ENCODE peak calls at places on chromosomes 16 and 17, in seven cellular contexts. E, K, M, Z, A, F and C are unnamed samples.

GRCh38 chr16:74169687-74170522 is 126.7 kb upstream of the PSMD7 start:
- DNase-seq in A (no peak), M (no peak), F (no peak), K (no peak), Z (no peak), E (peak), C (no peak)

GRCh38 chr17:81906476-81907218 is 4.6 kb downstream of the PCYT2 start:
- DNase-seq in F (no peak), Z (no peak), M (no peak), K (no peak), E (no peak), A (no peak), C (no peak)

GRCh38 chr17:4733073-4733531 is 1.9 kb downstream of the MED11 start:
- DNase-seq in M (no peak), E (no peak), F (no peak), K (no peak), A (no peak), Z (peak), C (peak)

GRCh38 chr16:3122926-3123570 is 10.7 kb downstream of the ZNF205 start:
- DNase-seq in A (no peak), K (no peak), F (no peak), M (no peak), E (no peak), Z (no peak), C (no peak)

GRCh38 chr17:73910216-73910615 is 266.0 kb upstream of the SDK2 start:
- DNase-seq in F (no peak), M (no peak), K (no peak), E (no peak), A (no peak), Z (no peak), C (no peak)

GRCh38 chr17:72404872-72405271 is 284.1 kb downstream of the SOX9 start:
- DNase-seq in Z (no peak), F (no peak), A (peak), K (no peak), E (peak), M (no peak), C (no peak)

GRCh38 chr17:8079291-8080207 is 8.0 kb downstream of the ALOX12B start:
- DNase-seq in K (no peak), Z (peak), E (peak), F (peak), A (peak), M (peak), C (peak)

GRCh38 chr16:49557070-49557446 is 183.5 kb downstream of the C16orf78 start:
- DNase-seq in A (no peak), Z (no peak), F (no peak), E (no peak), M (no peak), K (no peak), C (no peak)

GRCh38 chr17:27481327-27481726 is 25.1 kb downstream of the KSR1 start:
- DNase-seq in K (no peak), E (no peak), A (no peak), Z (peak), F (no peak), M (no peak), C (peak)

GRCh38 chr17:8060274-8060673 is 21.4 kb downstream of the ALOX15B start:
- DNase-seq in K (no peak), E (peak), Z (peak), A (peak), M (peak), F (peak), C (peak)

GRCh38 chr17:32331243-32332040 is 10.5 kb downstream of the C17orf75 start:
- DNase-seq in E (no peak), A (no peak), F (no peak), M (no peak), K (no peak), Z (no peak), C (no peak)

GRCh38 chr16:19396555-19397011 is 21.1 kb upstream of the TMC5 start:
- DNase-seq in M (no peak), F (peak), A (no peak), Z (no peak), E (no peak), K (no peak), C (no peak)

GRCh38 chr16:3112058-3112880 is at the start of gene ZNF205:
- DNase-seq in M (peak), F (peak), A (peak), Z (no peak), E (peak), K (no peak), C (no peak)

GRCh38 chr16:1879477-1879876 is 7.5 kb upstream of the MEIOB start:
- DNase-seq in M (no peak), A (no peak), E (no peak), Z (no peak), K (no peak), F (no peak), C (no peak)

GRCh38 chr16:49828545-49829267 is 27.2 kb downstream of the ZNF423 start:
- DNase-seq in F (no peak), A (no peak), K (no peak), E (no peak), M (no peak), Z (no peak), C (no peak)

GRCh38 chr16:88769617-88770458 is 15.2 kb downstream of the PIEZO1 start:
- DNase-seq in Z (peak), E (peak), F (peak), K (no peak), A (no peak), M (peak), C (peak)

GRCh38 chr17:38748329-38749221 is at the start of gene PCGF2:
- DNase-seq in A (peak), M (peak), Z (no peak), E (peak), K (peak), F (peak), C (no peak)

GRCh38 chr17:83160443-83161297 is 81.3 kb downstream of the METRNL start:
- DNase-seq in M (no peak), Z (no peak), F (peak), K (no peak), A (no peak), E (no peak), C (no peak)

DNA sequence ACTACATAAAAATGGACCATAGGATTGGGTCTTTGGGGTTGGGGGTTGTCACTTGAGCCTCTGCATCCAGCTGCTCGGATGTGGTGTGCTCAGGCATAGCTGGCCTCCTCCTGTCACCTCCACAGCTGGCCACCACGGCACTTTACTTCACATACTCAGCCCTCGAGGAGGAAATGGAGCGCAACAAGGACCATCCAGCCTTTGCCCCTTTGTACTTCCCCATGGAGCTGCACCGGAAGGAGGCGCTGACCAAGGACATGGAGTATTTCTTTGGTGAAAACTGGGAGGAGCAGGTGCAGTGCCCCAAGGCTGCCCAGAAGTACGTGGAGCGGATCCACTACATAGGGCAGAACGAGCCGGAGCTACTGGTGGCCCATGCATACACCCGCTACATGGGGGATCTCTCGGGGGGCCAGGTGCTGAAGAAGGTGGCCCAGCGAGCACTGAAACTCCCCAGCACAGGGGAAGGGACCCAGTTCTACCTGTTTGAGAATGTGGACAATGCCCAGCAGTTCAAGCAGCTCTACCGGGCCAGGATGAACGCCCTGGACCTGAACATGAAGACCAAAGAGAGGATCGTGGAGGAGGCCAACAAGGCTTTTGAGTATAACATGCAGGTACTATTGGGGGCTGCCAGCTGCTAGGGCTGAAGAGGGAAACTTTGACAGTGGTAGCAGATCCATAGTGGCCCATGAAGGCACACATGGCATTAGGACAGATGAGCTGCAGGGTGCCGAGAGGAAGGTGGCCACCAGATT is 30.8 kb downstream of the CDIP1 start:
- DNase-seq in A (no peak), M (no peak), K (no peak), F (no peak), Z (no peak), E (no peak), C (no peak)
- TF ChIP-seq CTCF in A (no peak), M (no peak), K (no peak), F (no peak), Z (no peak), E (no peak), C (no peak)

GRCh38 chr17:19018600-19018950 is 14.0 kb upstream of the FAM83G start:
- DNase-seq in A (no peak), Z (no peak), E (no peak), K (no peak), F (no peak), M (no peak), C (no peak)

GRCh38 chr17:19019041-19019941 is 14.7 kb upstream of the FAM83G start:
- DNase-seq in K (no peak), Z (no peak), F (no peak), A (no peak), E (no peak), M (no peak), C (no peak)

GRCh38 chr17:19017401-19017800 is 12.8 kb upstream of the FAM83G start:
- DNase-seq in M (no peak), Z (no peak), F (no peak), K (no peak), A (no peak), E (no peak), C (no peak)

GRCh38 chr17:19016881-19017280 is 12.3 kb upstream of the FAM83G start:
- DNase-seq in F (no peak), K (no peak), Z (no peak), A (no peak), M (no peak), E (no peak), C (no peak)

DNA sequence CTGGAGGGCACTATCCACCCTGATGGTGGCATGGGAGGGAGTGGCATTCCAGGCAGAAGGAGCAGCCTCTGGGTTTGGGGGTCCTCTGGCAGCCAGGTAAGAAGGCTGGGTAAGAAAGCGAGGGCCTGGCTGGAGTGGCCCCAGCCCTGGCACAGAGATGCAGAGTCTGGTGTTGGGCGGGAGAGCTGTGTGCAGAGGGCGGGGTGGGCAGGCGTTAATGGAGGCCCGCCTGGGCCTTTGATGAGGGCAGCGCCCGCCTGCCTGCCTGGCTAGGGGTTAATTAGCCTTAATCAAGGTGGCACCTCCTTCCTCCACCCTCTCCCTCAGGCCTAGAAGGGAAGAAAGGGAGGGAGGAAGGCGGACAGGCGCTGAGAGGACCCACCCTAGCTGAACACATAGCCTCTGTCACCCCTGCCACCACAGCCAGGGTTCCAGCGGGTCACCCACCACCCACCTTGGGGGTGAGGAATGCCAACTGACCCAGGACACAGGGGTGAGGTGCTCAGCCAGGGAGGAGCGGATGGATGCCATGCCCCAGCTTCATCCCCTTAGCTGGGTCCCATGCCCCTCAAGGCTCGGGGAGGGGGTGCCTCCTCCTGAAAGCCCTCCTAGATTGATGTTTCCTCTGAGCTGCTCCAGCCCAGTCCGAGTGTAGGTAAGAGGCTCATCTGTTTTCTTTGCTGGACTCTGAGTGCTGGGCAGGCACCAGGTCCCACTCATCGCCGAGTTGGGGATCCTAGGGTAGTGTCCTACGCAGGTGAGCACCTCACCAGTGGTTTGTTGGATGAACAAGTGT is 13.4 kb upstream of the FAM83G start:
- DNase-seq in M (no peak), Z (no peak), K (no peak), E (no peak), A (no peak), F (no peak), C (no peak)
- TF ChIP-seq CTCF in M (no peak), Z (no peak), K (no peak), E (no peak), A (no peak), F (no peak), C (no peak)

GRCh38 chr17:41957058-41957868 is 9.3 kb upstream of the CNP start:
- DNase-seq in M (no peak), Z (no peak), A (peak), F (no peak), K (no peak), E (no peak), C (no peak)

GRCh38 chr17:41962111-41962510 is 4.5 kb upstream of the CNP start:
- DNase-seq in Z (no peak), E (no peak), K (no peak), M (no peak), F (no peak), A (no peak), C (no peak)

GRCh38 chr17:41957869-41958231 is 8.7 kb upstream of the CNP start:
- DNase-seq in Z (no peak), A (no peak), M (no peak), K (no peak), F (no peak), E (no peak), C (no peak)

GRCh38 chr17:41959030-41959335 is 7.6 kb upstream of the CNP start:
- DNase-seq in K (no peak), M (no peak), A (no peak), E (no peak), Z (no peak), F (no peak), C (no peak)

GRCh38 chr17:41959336-41960095 is 7.1 kb upstream of the CNP start:
- DNase-seq in A (peak), Z (no peak), M (no peak), F (no peak), E (peak), K (no peak), C (no peak)
- TF ChIP-seq CTCF in A (peak), Z (no peak), M (no peak), F (no peak), E (peak), K (no peak), C (no peak)

DNA sequence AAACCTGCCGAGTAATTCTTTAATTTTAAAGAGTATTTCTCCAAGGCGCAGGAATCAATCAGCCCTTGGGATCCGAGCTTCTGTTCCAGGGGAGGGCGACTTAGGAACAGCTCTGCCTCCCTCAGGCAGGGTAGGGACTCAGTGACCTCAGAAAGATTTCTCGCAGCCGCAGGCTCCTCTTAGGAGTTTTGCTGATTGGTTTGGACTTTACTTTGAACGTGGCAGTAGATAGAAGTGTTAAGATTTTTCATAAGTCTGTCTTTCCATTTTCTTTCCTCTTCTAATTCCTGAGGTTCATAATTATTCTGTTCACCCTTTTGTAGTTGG is 95.7 kb downstream of the UTP18 start:
- DNase-seq in M (no peak), F (no peak), E (no peak), A (no peak), Z (no peak), K (no peak), C (no peak)
- TF ChIP-seq CTCF in M (no peak), F (no peak), E (no peak), A (no peak), Z (no peak), K (no peak), C (no peak)